ENCODE peak calls at places on chromosomes 7 and 10, in nine cellular contexts. C is cardiac muscle cell, G is transverse colon, J is ovary, R is psoas muscle, D is WERI-Rb-1, E is H9, K is endothelial cell of umbilical vein, P is brain microvascular endothelial cell. B is an unnamed sample.

GRCh38 chr7:13850185-13850752 is 139.2 kb downstream of the ETV1 start:
- DNase-seq in C (peak; percentile 95), G (peak; percentile 11), J (no peak), R (no peak), D (no peak), E (no peak), K (peak; percentile 82), P (peak; percentile 94), B (peak; percentile 41)

GRCh38 chr7:81470084-81470723 is 299.6 kb downstream of the HGF start:
- DNase-seq in C (peak; percentile 87), G (peak; percentile 82), J (peak; percentile 77), R (peak; percentile 67), D (peak; percentile 73), E (peak; percentile 72), K (peak; percentile 54), P (peak; percentile 56), B (peak; percentile 70)

GRCh38 chr7:153022796-153023592 is 263.4 kb downstream of the ACTR3B start:
- DNase-seq in C (no peak), G (no peak), J (no peak), R (no peak), D (no peak), E (no peak), K (no peak), P (no peak), B (no peak)

GRCh38 chr10:34116220-34116623 is 698.9 kb downstream of the PARD3 start:
- DNase-seq in C (peak; percentile 29), G (no peak), J (no peak), R (no peak), D (no peak), E (no peak), K (no peak), P (no peak), B (no peak)

GRCh38 chr7:44046321-44047061 is 2.0 kb downstream of the DBNL start:
- DNase-seq in C (no peak), G (no peak), J (no peak), R (no peak), D (no peak), E (no peak), K (no peak), P (no peak), B (no peak)

GRCh38 chr10:98534046-98534445 is 87.3 kb upstream of the HPS1 start:
- DNase-seq in C (no peak), G (no peak), J (no peak), R (no peak), D (no peak), E (no peak), K (no peak), P (no peak), B (no peak)

GRCh38 chr7:64046041-64046389 is 781 bp downstream of the ZNF727 start:
- DNase-seq in C (no peak), G (no peak), J (no peak), R (no peak), D (no peak), E (no peak), K (no peak), P (no peak), B (no peak)

GRCh38 chr7:148348466-148348865 is 242.1 kb upstream of the C7orf33 start:
- DNase-seq in C (no peak), G (no peak), J (no peak), R (no peak), D (no peak), E (no peak), K (no peak), P (no peak), B (no peak)

GRCh38 chr10:74977913-74978847 is 133.3 kb upstream of the SAMD8 start:
- DNase-seq in C (no peak), G (no peak), J (no peak), R (no peak), D (no peak), E (no peak), K (no peak), P (no peak), B (no peak)

GRCh38 chr7:147535619-147536200 is 1054.9 kb upstream of the C7orf33 start:
- DNase-seq in C (peak; percentile 50), G (no peak), J (no peak), R (no peak), D (no peak), E (no peak), K (no peak), P (peak; percentile 34), B (no peak)

GRCh38 chr7:22094413-22095304 is 149.0 kb upstream of the CDCA7L start:
- DNase-seq in C (peak; percentile 17), G (no peak), J (no peak), R (no peak), D (no peak), E (no peak), K (no peak), P (no peak), B (no peak)

GRCh38 chr10:77601488-77601887 is 36.1 kb downstream of the KCNMA1 start:
- DNase-seq in C (no peak), G (peak; percentile 26), J (no peak), R (no peak), D (no peak), E (no peak), K (no peak), P (no peak), B (no peak)

DNA sequence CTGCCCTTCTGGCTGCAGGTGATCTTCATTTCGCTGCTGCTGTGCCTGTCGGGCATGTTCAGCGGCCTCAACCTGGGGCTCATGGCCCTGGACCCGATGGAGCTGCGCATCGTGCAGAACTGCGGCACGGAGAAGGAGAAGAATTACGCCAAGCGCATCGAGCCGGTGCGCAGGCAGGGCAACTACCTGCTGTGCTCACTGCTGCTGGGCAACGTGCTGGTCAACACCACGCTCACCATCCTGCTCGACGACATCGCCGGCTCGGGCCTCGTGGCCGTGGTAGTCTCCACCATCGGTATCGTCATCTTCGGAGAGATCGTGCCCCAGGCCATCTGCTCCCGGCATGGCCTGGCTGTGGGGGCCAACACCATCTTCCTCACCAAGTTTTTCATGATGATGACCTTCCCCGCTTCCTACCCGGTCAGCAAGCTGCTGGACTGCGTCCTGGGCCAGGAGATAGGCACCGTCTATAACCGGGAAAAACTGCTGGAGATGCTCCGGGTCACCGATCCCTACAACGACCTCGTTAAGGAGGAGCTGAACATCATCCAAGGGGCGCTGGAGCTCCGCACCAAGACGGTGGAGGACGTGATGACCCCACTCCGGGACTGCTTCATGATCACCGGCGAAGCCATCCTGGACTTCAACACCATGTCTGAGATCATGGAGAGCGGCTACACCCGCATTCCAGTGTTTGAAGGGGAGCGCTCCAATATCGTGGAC is 1.3 kb downstream of the CNNM2 start:
- DNase-seq in C (peak; percentile 11), G (peak; percentile 21), J (peak; percentile 52), R (peak; percentile 18), D (no peak), E (peak; percentile 41), K (peak; percentile 4), P (no peak), B (peak; percentile 41)
- H3K27ac ChIP-seq in C (no peak overlapping the region), G (peak overlapping the region; percentile 92), J (peak overlapping the region; percentile 83), R (no peak overlapping the region), D (no peak overlapping the region), E (no peak overlapping the region), K (no peak overlapping the region), P (no peak overlapping the region), B (no peak overlapping the region)

GRCh38 chr10:29636178-29636577 is 1.4 kb upstream of the SVIL start:
- DNase-seq in C (peak; percentile 83), G (no peak), J (no peak), R (no peak), D (no peak), E (no peak), K (peak; percentile 90), P (peak; percentile 73), B (no peak)

GRCh38 chr10:29635711-29636144 is 957 bp upstream of the SVIL start:
- DNase-seq in C (peak; percentile 71), G (no peak), J (no peak), R (no peak), D (peak; percentile 12), E (peak; percentile 59), K (peak; percentile 57), P (peak; percentile 64), B (no peak)

GRCh38 chr10:29634105-29634504 is 666 bp downstream of the SVIL start:
- DNase-seq in C (no peak), G (no peak), J (no peak), R (no peak), D (no peak), E (no peak), K (peak; percentile 53), P (no peak), B (no peak)

GRCh38 chr10:29637537-29637936 is 2.8 kb upstream of the SVIL start:
- DNase-seq in C (no peak), G (no peak), J (no peak), R (no peak), D (no peak), E (no peak), K (no peak), P (no peak), B (no peak)

GRCh38 chr10:29634764-29635625 is at the start of gene SVIL:
- DNase-seq in C (peak; percentile 71), G (peak; percentile 75), J (peak; percentile 73), R (peak; percentile 72), D (no peak), E (peak; percentile 64), K (peak; percentile 67), P (peak; percentile 92), B (no peak)
- TF ChIP-seq CTCF in C (no peak), G (peak; percentile 16), J (peak; percentile 17), R (peak; percentile 26), D (no peak), E (peak; percentile 4), K (no peak), P (peak; percentile 3), B (peak; percentile 17)

GRCh38 chr7:155733582-155734444 is 78.5 kb downstream of the SHH start:
- DNase-seq in C (no peak), G (no peak), J (no peak), R (no peak), D (no peak), E (no peak), K (no peak), P (no peak), B (no peak)
- H3K27ac ChIP-seq in C (no peak overlapping the region), G (no peak overlapping the region), J (no peak overlapping the region), R (no peak overlapping the region), D (no peak overlapping the region), E (no peak overlapping the region), K (no peak overlapping the region), P (no peak overlapping the region), B (no peak overlapping the region)

GRCh38 chr7:18703743-18704142 is 208.2 kb downstream of the HDAC9 start:
- DNase-seq in C (no peak), G (no peak), J (no peak), R (no peak), D (no peak), E (no peak), K (no peak), P (no peak), B (no peak)

GRCh38 chr7:18702071-18702829 is 206.7 kb downstream of the HDAC9 start:
- DNase-seq in C (no peak), G (no peak), J (no peak), R (no peak), D (no peak), E (no peak), K (no peak), P (no peak), B (no peak)

GRCh38 chr7:18694911-18695310 is 199.4 kb downstream of the HDAC9 start:
- DNase-seq in C (no peak), G (no peak), J (no peak), R (no peak), D (no peak), E (no peak), K (no peak), P (no peak), B (no peak)

GRCh38 chr7:18698258-18698734 is 202.7 kb downstream of the HDAC9 start:
- DNase-seq in C (no peak), G (no peak), J (no peak), R (no peak), D (no peak), E (no peak), K (no peak), P (no peak), B (no peak)

GRCh38 chr7:18700147-18700546 is 204.6 kb downstream of the HDAC9 start:
- DNase-seq in C (no peak), G (no peak), J (no peak), R (no peak), D (peak; percentile 23), E (peak; percentile 54), K (no peak), P (no peak), B (no peak)
- TF ChIP-seq CTCF in C (no peak), G (no peak), J (no peak), R (no peak), D (peak; percentile 35), E (peak; percentile 63), K (no peak), P (peak; percentile 5), B (no peak)